ENCODE peak calls at places on chromosomes 11 and 22, in nine cellular contexts. One of them, this sample, is unnamed.

GRCh38 chr11:104700609-104701008 is 197.7 kb downstream of the CASP12 start:
- DNase-seq in HuH-7.5: no peak
- DNase-seq in NCI-H510A treated with DMSO at 0.1 percent for 48 hours: no peak
- DNase-seq in COLO829: no peak
- DNase-seq in stimulated activated CD4-positive, alpha-beta T cell treated with anti-CD3 and anti-CD28 coated beads, Interleukin-4, amount 100 ng/mL, for 4 hours: no peak
- DNase-seq in HFFc6: no peak
- DNase-seq in activated CD4-positive, alpha-beta T cell treated with anti-CD3 and anti-CD28 coated beads, Interleukin-2, amount 10 ng/mL, durations not matched to agents 7 days and 5 days: no peak
- DNase-seq in tibial nerve: no peak
- DNase-seq in cardiac fibroblast: peak
- DNase-seq in this sample: no peak

GRCh38 chr22:38273135-38273761 is 438 bp upstream of the TMEM184B start:
- DNase-seq in HuH-7.5: no peak
- DNase-seq in NCI-H510A treated with DMSO at 0.1 percent for 48 hours: no peak
- DNase-seq in COLO829: no peak
- DNase-seq in stimulated activated CD4-positive, alpha-beta T cell treated with anti-CD3 and anti-CD28 coated beads, Interleukin-4, amount 100 ng/mL, for 4 hours: no peak
- DNase-seq in HFFc6: no peak
- DNase-seq in activated CD4-positive, alpha-beta T cell treated with anti-CD3 and anti-CD28 coated beads, Interleukin-2, amount 10 ng/mL, durations not matched to agents 7 days and 5 days: no peak
- DNase-seq in tibial nerve: no peak
- DNase-seq in cardiac fibroblast: peak
- DNase-seq in this sample: no peak

GRCh38 chr11:2313051-2313951 is 11.5 kb downstream of the TSPAN32 start:
- DNase-seq in HuH-7.5: no peak
- DNase-seq in NCI-H510A treated with DMSO at 0.1 percent for 48 hours: no peak
- DNase-seq in COLO829: no peak
- DNase-seq in stimulated activated CD4-positive, alpha-beta T cell treated with anti-CD3 and anti-CD28 coated beads, Interleukin-4, amount 100 ng/mL, for 4 hours: no peak
- DNase-seq in HFFc6: no peak
- DNase-seq in activated CD4-positive, alpha-beta T cell treated with anti-CD3 and anti-CD28 coated beads, Interleukin-2, amount 10 ng/mL, durations not matched to agents 7 days and 5 days: no peak
- DNase-seq in tibial nerve: no peak
- DNase-seq in cardiac fibroblast: no peak
- DNase-seq in this sample: no peak

GRCh38 chr22:32695451-32695891 is 106.0 kb upstream of the TIMP3 start:
- DNase-seq in HuH-7.5: peak
- DNase-seq in NCI-H510A treated with DMSO at 0.1 percent for 48 hours: no peak
- DNase-seq in COLO829: peak
- DNase-seq in stimulated activated CD4-positive, alpha-beta T cell treated with anti-CD3 and anti-CD28 coated beads, Interleukin-4, amount 100 ng/mL, for 4 hours: no peak
- DNase-seq in HFFc6: peak
- DNase-seq in activated CD4-positive, alpha-beta T cell treated with anti-CD3 and anti-CD28 coated beads, Interleukin-2, amount 10 ng/mL, durations not matched to agents 7 days and 5 days: no peak
- DNase-seq in tibial nerve: no peak
- DNase-seq in cardiac fibroblast: peak
- DNase-seq in this sample: peak

GRCh38 chr11:40425168-40425567 is 1034.3 kb downstream of the LRRC4C start:
- DNase-seq in HuH-7.5: no peak
- DNase-seq in NCI-H510A treated with DMSO at 0.1 percent for 48 hours: no peak
- DNase-seq in COLO829: no peak
- DNase-seq in stimulated activated CD4-positive, alpha-beta T cell treated with anti-CD3 and anti-CD28 coated beads, Interleukin-4, amount 100 ng/mL, for 4 hours: no peak
- DNase-seq in HFFc6: no peak
- DNase-seq in activated CD4-positive, alpha-beta T cell treated with anti-CD3 and anti-CD28 coated beads, Interleukin-2, amount 10 ng/mL, durations not matched to agents 7 days and 5 days: no peak
- DNase-seq in tibial nerve: no peak
- DNase-seq in cardiac fibroblast: no peak
- DNase-seq in this sample: no peak

GRCh38 chr11:66371627-66372415 is at the start of gene SLC29A2:
- DNase-seq in HuH-7.5: peak
- DNase-seq in NCI-H510A treated with DMSO at 0.1 percent for 48 hours: peak
- DNase-seq in COLO829: no peak
- DNase-seq in stimulated activated CD4-positive, alpha-beta T cell treated with anti-CD3 and anti-CD28 coated beads, Interleukin-4, amount 100 ng/mL, for 4 hours: peak
- DNase-seq in HFFc6: no peak
- DNase-seq in activated CD4-positive, alpha-beta T cell treated with anti-CD3 and anti-CD28 coated beads, Interleukin-2, amount 10 ng/mL, durations not matched to agents 7 days and 5 days: peak
- DNase-seq in tibial nerve: no peak
- DNase-seq in cardiac fibroblast: no peak
- DNase-seq in this sample: no peak

GRCh38 chr11:70525006-70525405 is 126.7 kb downstream of the CTTN start:
- DNase-seq in HuH-7.5: no peak
- DNase-seq in NCI-H510A treated with DMSO at 0.1 percent for 48 hours: peak
- DNase-seq in COLO829: no peak
- DNase-seq in stimulated activated CD4-positive, alpha-beta T cell treated with anti-CD3 and anti-CD28 coated beads, Interleukin-4, amount 100 ng/mL, for 4 hours: no peak
- DNase-seq in HFFc6: no peak
- DNase-seq in activated CD4-positive, alpha-beta T cell treated with anti-CD3 and anti-CD28 coated beads, Interleukin-2, amount 10 ng/mL, durations not matched to agents 7 days and 5 days: no peak
- DNase-seq in tibial nerve: no peak
- DNase-seq in cardiac fibroblast: no peak
- DNase-seq in this sample: no peak

GRCh38 chr11:64858467-64859401 is 14.3 kb upstream of the CDC42BPG start:
- DNase-seq in HuH-7.5: no peak
- DNase-seq in NCI-H510A treated with DMSO at 0.1 percent for 48 hours: no peak
- DNase-seq in COLO829: no peak
- DNase-seq in stimulated activated CD4-positive, alpha-beta T cell treated with anti-CD3 and anti-CD28 coated beads, Interleukin-4, amount 100 ng/mL, for 4 hours: no peak
- DNase-seq in HFFc6: no peak
- DNase-seq in activated CD4-positive, alpha-beta T cell treated with anti-CD3 and anti-CD28 coated beads, Interleukin-2, amount 10 ng/mL, durations not matched to agents 7 days and 5 days: peak
- DNase-seq in tibial nerve: no peak
- DNase-seq in cardiac fibroblast: no peak
- DNase-seq in this sample: no peak

GRCh38 chr22:23893957-23894709 is at the start of gene MIF:
- DNase-seq in HuH-7.5: peak
- DNase-seq in NCI-H510A treated with DMSO at 0.1 percent for 48 hours: peak
- DNase-seq in COLO829: peak
- DNase-seq in stimulated activated CD4-positive, alpha-beta T cell treated with anti-CD3 and anti-CD28 coated beads, Interleukin-4, amount 100 ng/mL, for 4 hours: peak
- DNase-seq in HFFc6: peak
- DNase-seq in activated CD4-positive, alpha-beta T cell treated with anti-CD3 and anti-CD28 coated beads, Interleukin-2, amount 10 ng/mL, durations not matched to agents 7 days and 5 days: peak
- DNase-seq in tibial nerve: peak
- DNase-seq in cardiac fibroblast: peak
- DNase-seq in this sample: peak

GRCh38 chr11:120645639-120646038 is 134.1 kb downstream of the GRIK4 start:
- DNase-seq in HuH-7.5: no peak
- DNase-seq in NCI-H510A treated with DMSO at 0.1 percent for 48 hours: no peak
- DNase-seq in COLO829: no peak
- DNase-seq in stimulated activated CD4-positive, alpha-beta T cell treated with anti-CD3 and anti-CD28 coated beads, Interleukin-4, amount 100 ng/mL, for 4 hours: no peak
- DNase-seq in HFFc6: no peak
- DNase-seq in activated CD4-positive, alpha-beta T cell treated with anti-CD3 and anti-CD28 coated beads, Interleukin-2, amount 10 ng/mL, durations not matched to agents 7 days and 5 days: no peak
- DNase-seq in tibial nerve: no peak
- DNase-seq in cardiac fibroblast: no peak
- DNase-seq in this sample: no peak

GRCh38 chr11:63888170-63889086 is 28.5 kb downstream of the RCOR2 start:
- DNase-seq in HuH-7.5: no peak
- DNase-seq in NCI-H510A treated with DMSO at 0.1 percent for 48 hours: peak
- DNase-seq in COLO829: no peak
- DNase-seq in stimulated activated CD4-positive, alpha-beta T cell treated with anti-CD3 and anti-CD28 coated beads, Interleukin-4, amount 100 ng/mL, for 4 hours: peak
- DNase-seq in HFFc6: peak
- DNase-seq in activated CD4-positive, alpha-beta T cell treated with anti-CD3 and anti-CD28 coated beads, Interleukin-2, amount 10 ng/mL, durations not matched to agents 7 days and 5 days: peak
- DNase-seq in tibial nerve: peak
- DNase-seq in cardiac fibroblast: peak
- DNase-seq in this sample: no peak

GRCh38 chr11:10208045-10208674 is 85.9 kb downstream of the SBF2 start:
- DNase-seq in HuH-7.5: peak
- DNase-seq in NCI-H510A treated with DMSO at 0.1 percent for 48 hours: peak
- DNase-seq in COLO829: peak
- DNase-seq in stimulated activated CD4-positive, alpha-beta T cell treated with anti-CD3 and anti-CD28 coated beads, Interleukin-4, amount 100 ng/mL, for 4 hours: no peak
- DNase-seq in HFFc6: peak
- DNase-seq in activated CD4-positive, alpha-beta T cell treated with anti-CD3 and anti-CD28 coated beads, Interleukin-2, amount 10 ng/mL, durations not matched to agents 7 days and 5 days: no peak
- DNase-seq in tibial nerve: no peak
- DNase-seq in cardiac fibroblast: peak
- DNase-seq in this sample: no peak

GRCh38 chr11:15157181-15157580 is 42.5 kb downstream of the INSC start:
- DNase-seq in HuH-7.5: no peak
- DNase-seq in NCI-H510A treated with DMSO at 0.1 percent for 48 hours: no peak
- DNase-seq in COLO829: no peak
- DNase-seq in stimulated activated CD4-positive, alpha-beta T cell treated with anti-CD3 and anti-CD28 coated beads, Interleukin-4, amount 100 ng/mL, for 4 hours: no peak
- DNase-seq in HFFc6: peak
- DNase-seq in activated CD4-positive, alpha-beta T cell treated with anti-CD3 and anti-CD28 coated beads, Interleukin-2, amount 10 ng/mL, durations not matched to agents 7 days and 5 days: no peak
- DNase-seq in tibial nerve: no peak
- DNase-seq in cardiac fibroblast: peak
- DNase-seq in this sample: no peak

GRCh38 chr22:40668611-40669390 is 10.5 kb upstream of the MCHR1 start:
- DNase-seq in HuH-7.5: no peak
- DNase-seq in NCI-H510A treated with DMSO at 0.1 percent for 48 hours: no peak
- DNase-seq in COLO829: peak
- DNase-seq in stimulated activated CD4-positive, alpha-beta T cell treated with anti-CD3 and anti-CD28 coated beads, Interleukin-4, amount 100 ng/mL, for 4 hours: no peak
- DNase-seq in HFFc6: peak
- DNase-seq in activated CD4-positive, alpha-beta T cell treated with anti-CD3 and anti-CD28 coated beads, Interleukin-2, amount 10 ng/mL, durations not matched to agents 7 days and 5 days: no peak
- DNase-seq in tibial nerve: no peak
- DNase-seq in cardiac fibroblast: peak
- DNase-seq in this sample: no peak

GRCh38 chr11:57778318-57779037 is 16.9 kb downstream of the CTNND1 start:
- DNase-seq in HuH-7.5: peak
- DNase-seq in NCI-H510A treated with DMSO at 0.1 percent for 48 hours: peak
- DNase-seq in COLO829: peak
- DNase-seq in stimulated activated CD4-positive, alpha-beta T cell treated with anti-CD3 and anti-CD28 coated beads, Interleukin-4, amount 100 ng/mL, for 4 hours: no peak
- DNase-seq in HFFc6: peak
- DNase-seq in activated CD4-positive, alpha-beta T cell treated with anti-CD3 and anti-CD28 coated beads, Interleukin-2, amount 10 ng/mL, durations not matched to agents 7 days and 5 days: no peak
- DNase-seq in tibial nerve: peak
- DNase-seq in cardiac fibroblast: peak
- DNase-seq in this sample: peak

GRCh38 chr11:45382133-45382878 is 96.2 kb upstream of the SYT13 start:
- DNase-seq in HuH-7.5: no peak
- DNase-seq in NCI-H510A treated with DMSO at 0.1 percent for 48 hours: no peak
- DNase-seq in COLO829: no peak
- DNase-seq in stimulated activated CD4-positive, alpha-beta T cell treated with anti-CD3 and anti-CD28 coated beads, Interleukin-4, amount 100 ng/mL, for 4 hours: no peak
- DNase-seq in HFFc6: no peak
- DNase-seq in activated CD4-positive, alpha-beta T cell treated with anti-CD3 and anti-CD28 coated beads, Interleukin-2, amount 10 ng/mL, durations not matched to agents 7 days and 5 days: no peak
- DNase-seq in tibial nerve: no peak
- DNase-seq in cardiac fibroblast: no peak
- DNase-seq in this sample: no peak

GRCh38 chr11:81071641-81072040 is 1630.8 kb upstream of the TENM4 start:
- DNase-seq in HuH-7.5: no peak
- DNase-seq in NCI-H510A treated with DMSO at 0.1 percent for 48 hours: no peak
- DNase-seq in COLO829: no peak
- DNase-seq in stimulated activated CD4-positive, alpha-beta T cell treated with anti-CD3 and anti-CD28 coated beads, Interleukin-4, amount 100 ng/mL, for 4 hours: no peak
- DNase-seq in HFFc6: no peak
- DNase-seq in activated CD4-positive, alpha-beta T cell treated with anti-CD3 and anti-CD28 coated beads, Interleukin-2, amount 10 ng/mL, durations not matched to agents 7 days and 5 days: no peak
- DNase-seq in tibial nerve: no peak
- DNase-seq in cardiac fibroblast: no peak
- DNase-seq in this sample: no peak

GRCh38 chr22:24187731-24188644 is 6.7 kb downstream of the SUSD2 start:
- DNase-seq in HuH-7.5: no peak
- DNase-seq in NCI-H510A treated with DMSO at 0.1 percent for 48 hours: no peak
- DNase-seq in COLO829: no peak
- DNase-seq in stimulated activated CD4-positive, alpha-beta T cell treated with anti-CD3 and anti-CD28 coated beads, Interleukin-4, amount 100 ng/mL, for 4 hours: no peak
- DNase-seq in HFFc6: no peak
- DNase-seq in activated CD4-positive, alpha-beta T cell treated with anti-CD3 and anti-CD28 coated beads, Interleukin-2, amount 10 ng/mL, durations not matched to agents 7 days and 5 days: no peak
- DNase-seq in tibial nerve: no peak
- DNase-seq in cardiac fibroblast: no peak
- DNase-seq in this sample: no peak

GRCh38 chr11:116310215-116310614 is 462.6 kb downstream of the BUD13 start:
- DNase-seq in HuH-7.5: no peak
- DNase-seq in NCI-H510A treated with DMSO at 0.1 percent for 48 hours: no peak
- DNase-seq in COLO829: no peak
- DNase-seq in stimulated activated CD4-positive, alpha-beta T cell treated with anti-CD3 and anti-CD28 coated beads, Interleukin-4, amount 100 ng/mL, for 4 hours: no peak
- DNase-seq in HFFc6: no peak
- DNase-seq in activated CD4-positive, alpha-beta T cell treated with anti-CD3 and anti-CD28 coated beads, Interleukin-2, amount 10 ng/mL, durations not matched to agents 7 days and 5 days: no peak
- DNase-seq in tibial nerve: no peak
- DNase-seq in cardiac fibroblast: no peak
- DNase-seq in this sample: no peak

GRCh38 chr11:129267716-129268115 is 75.6 kb upstream of the ARHGAP32 start:
- DNase-seq in HuH-7.5: no peak
- DNase-seq in NCI-H510A treated with DMSO at 0.1 percent for 48 hours: no peak
- DNase-seq in COLO829: no peak
- DNase-seq in stimulated activated CD4-positive, alpha-beta T cell treated with anti-CD3 and anti-CD28 coated beads, Interleukin-4, amount 100 ng/mL, for 4 hours: no peak
- DNase-seq in HFFc6: no peak
- DNase-seq in activated CD4-positive, alpha-beta T cell treated with anti-CD3 and anti-CD28 coated beads, Interleukin-2, amount 10 ng/mL, durations not matched to agents 7 days and 5 days: no peak
- DNase-seq in tibial nerve: no peak
- DNase-seq in cardiac fibroblast: no peak
- DNase-seq in this sample: no peak

GRCh38 chr11:70091651-70092050 is 13.5 kb downstream of the ANO1 start:
- DNase-seq in HuH-7.5: no peak
- DNase-seq in NCI-H510A treated with DMSO at 0.1 percent for 48 hours: no peak
- DNase-seq in COLO829: no peak
- DNase-seq in stimulated activated CD4-positive, alpha-beta T cell treated with anti-CD3 and anti-CD28 coated beads, Interleukin-4, amount 100 ng/mL, for 4 hours: no peak
- DNase-seq in HFFc6: no peak
- DNase-seq in activated CD4-positive, alpha-beta T cell treated with anti-CD3 and anti-CD28 coated beads, Interleukin-2, amount 10 ng/mL, durations not matched to agents 7 days and 5 days: no peak
- DNase-seq in tibial nerve: no peak
- DNase-seq in cardiac fibroblast: no peak
- DNase-seq in this sample: no peak